ENCODE peak calls at places on chromosomes 6 and 20, in six cellular contexts. One of them, this sample, is unnamed.

GRCh38 chr6:82185948-82186347 is 61.6 kb downstream of the IBTK start:
- DNase-seq in activated gamma-delta T cell: no peak
- DNase-seq in activated T-cell treated with anti-CD3 and anti-CD28 coated beads for 24 hours: no peak
- DNase-seq in GM18507: no peak
- DNase-seq in T-cell: no peak
- DNase-seq in globus pallidus: no peak
- DNase-seq in this sample: no peak

GRCh38 chr20:16262594-16262993 is 310.7 kb downstream of the KIF16B start:
- DNase-seq in activated gamma-delta T cell: no peak
- DNase-seq in activated T-cell treated with anti-CD3 and anti-CD28 coated beads for 24 hours: no peak
- DNase-seq in GM18507: no peak
- DNase-seq in T-cell: no peak
- DNase-seq in globus pallidus: no peak
- DNase-seq in this sample: no peak

GRCh38 chr6:41734666-41735426 is 562 bp downstream of the TFEB start:
- DNase-seq in activated gamma-delta T cell: peak
- DNase-seq in activated T-cell treated with anti-CD3 and anti-CD28 coated beads for 24 hours: peak
- DNase-seq in GM18507: peak
- DNase-seq in T-cell: peak
- DNase-seq in globus pallidus: peak
- DNase-seq in this sample: peak

GRCh38 chr6:46044876-46045617 is 29.4 kb upstream of the CLIC5 start:
- DNase-seq in activated gamma-delta T cell: no peak
- DNase-seq in activated T-cell treated with anti-CD3 and anti-CD28 coated beads for 24 hours: no peak
- DNase-seq in GM18507: no peak
- DNase-seq in T-cell: no peak
- DNase-seq in globus pallidus: no peak
- DNase-seq in this sample: no peak

GRCh38 chr20:38635721-38636285 is 34.2 kb downstream of the ARHGAP40 start:
- DNase-seq in activated gamma-delta T cell: no peak
- DNase-seq in activated T-cell treated with anti-CD3 and anti-CD28 coated beads for 24 hours: no peak
- DNase-seq in GM18507: no peak
- DNase-seq in T-cell: no peak
- DNase-seq in globus pallidus: no peak
- DNase-seq in this sample: no peak

GRCh38 chr6:48837744-48838143 is 625.3 kb downstream of the MMUT start:
- DNase-seq in activated gamma-delta T cell: no peak
- DNase-seq in activated T-cell treated with anti-CD3 and anti-CD28 coated beads for 24 hours: no peak
- DNase-seq in GM18507: no peak
- DNase-seq in T-cell: no peak
- DNase-seq in globus pallidus: no peak
- DNase-seq in this sample: no peak

GRCh38 chr20:45679650-45680049 is 9.6 kb upstream of the WFDC11 start:
- DNase-seq in activated gamma-delta T cell: no peak
- DNase-seq in activated T-cell treated with anti-CD3 and anti-CD28 coated beads for 24 hours: no peak
- DNase-seq in GM18507: no peak
- DNase-seq in T-cell: no peak
- DNase-seq in globus pallidus: no peak
- DNase-seq in this sample: no peak

GRCh38 chr6:17107768-17108325 is 6.0 kb downstream of the STMND1 start:
- DNase-seq in activated gamma-delta T cell: no peak
- DNase-seq in activated T-cell treated with anti-CD3 and anti-CD28 coated beads for 24 hours: no peak
- DNase-seq in GM18507: no peak
- DNase-seq in T-cell: no peak
- DNase-seq in globus pallidus: no peak
- DNase-seq in this sample: no peak

GRCh38 chr6:89640804-89641203 is 2.3 kb upstream of the LYRM2 start:
- DNase-seq in activated gamma-delta T cell: no peak
- DNase-seq in activated T-cell treated with anti-CD3 and anti-CD28 coated beads for 24 hours: no peak
- DNase-seq in GM18507: no peak
- DNase-seq in T-cell: no peak
- DNase-seq in globus pallidus: no peak
- DNase-seq in this sample: no peak

This sample was measured in natural killer cell.